ENCODE peak calls at places on chromosomes 7 and 10, in six cellular contexts. Y, X, F, B, J and C are unnamed samples. For H3K36me3, the result is how much of the 10 kb centered on the place peaks cover.

GRCh38 chr10:48446785-48447184 is 140.3 kb downstream of the MAPK8 start:
- DNase-seq in F (no peak), X (no peak), Y (no peak), B (no peak), J (no peak), C (no peak)

GRCh38 chr10:47176903-47177860 is 122.8 kb upstream of the GDF10 start:
- DNase-seq in J (no peak), Y (peak), X (no peak), F (no peak), B (no peak), C (no peak)

GRCh38 chr10:20858292-20859124 is 38.6 kb downstream of the NEBL start:
- DNase-seq in J (no peak), X (no peak), B (no peak), Y (peak), F (no peak), C (no peak)

GRCh38 chr10:102770108-102770482 is 26.3 kb downstream of the WBP1L start:
- DNase-seq in B (no peak), F (no peak), X (no peak), J (no peak), Y (no peak), C (no peak)

GRCh38 chr10:125081931-125082330 is 78.4 kb downstream of the CTBP2 start:
- DNase-seq in J (no peak), B (no peak), F (no peak), Y (no peak), X (no peak), C (no peak)

GRCh38 chr7:22884911-22885823 is 62.5 kb upstream of the TOMM7 start:
- DNase-seq in Y (peak), F (no peak), X (no peak), J (no peak), B (no peak), C (no peak)

GRCh38 chr10:77835669-77836086 is 90.9 kb downstream of the DLG5 start:
- DNase-seq in Y (no peak), B (no peak), F (no peak), J (peak), X (peak), C (no peak)

GRCh38 chr7:33813331-33813730 is 92.0 kb upstream of the BMPER start:
- DNase-seq in F (no peak), J (no peak), B (no peak), X (no peak), Y (no peak), C (no peak)

GRCh38 chr10:100829103-100829870 is 83.5 kb upstream of the SLF2 start:
- DNase-seq in J (no peak), B (no peak), F (no peak), Y (no peak), X (no peak), C (no peak)

GRCh38 chr10:122044045-122044661 is 55.2 kb downstream of the TACC2 start:
- DNase-seq in F (no peak), X (no peak), Y (peak), B (no peak), J (no peak), C (no peak)

GRCh38 chr10:124000792-124001201 is 92.6 kb downstream of the CHST15 start:
- DNase-seq in B (peak), X (no peak), F (no peak), Y (no peak), J (no peak), C (no peak)

GRCh38 chr7:93148135-93148534 is at the start of gene SAMD9L:
- DNase-seq in F (no peak), J (no peak), Y (peak), X (no peak), B (no peak), C (peak)

GRCh38 chr10:18109471-18109870 is 30.8 kb upstream of the CACNB2 start:
- DNase-seq in B (no peak), X (no peak), J (no peak), F (no peak), Y (no peak), C (no peak)

GRCh38 chr10:62264702-62265436 is 3.8 kb downstream of the RTKN2 start:
- DNase-seq in X (no peak), B (no peak), F (no peak), J (no peak), Y (peak), C (no peak)

GRCh38 chr10:44853148-44853734 is 57.9 kb upstream of the TMEM72 start:
- DNase-seq in F (no peak), B (no peak), J (no peak), Y (peak), X (no peak), C (no peak)

GRCh38 chr10:79299397-79300370 is 47.6 kb upstream of the PPIF start:
- DNase-seq in X (no peak), J (no peak), F (no peak), Y (peak), B (no peak), C (no peak)

GRCh38 chr7:74501298-74501697 is 47.6 kb downstream of the GTF2IRD1 start:
- DNase-seq in Y (no peak), X (peak), F (no peak), J (peak), B (no peak), C (no peak)

GRCh38 chr10:71212249-71213126 is at the start of gene UNC5B:
- DNase-seq in F (no peak), Y (peak), B (peak), X (peak), J (peak), C (no peak)

GRCh38 chr7:17640730-17641377 is 299.4 kb downstream of the SNX13 start:
- DNase-seq in B (no peak), Y (peak), J (no peak), X (no peak), F (no peak), C (peak)

GRCh38 chr10:11125004-11125403 is 107.3 kb downstream of the CELF2 start:
- DNase-seq in F (no peak), J (no peak), Y (no peak), X (no peak), B (no peak), C (no peak)

GRCh38 chr10:104333037-104333727 is 5.1 kb downstream of the ITPRIP start:
- DNase-seq in B (no peak), J (no peak), Y (no peak), F (peak), X (no peak), C (peak)

GRCh38 chr7:41885078-41885477 is 182.2 kb upstream of the INHBA start:
- DNase-seq in X (no peak), Y (peak), F (no peak), J (no peak), B (no peak), C (no peak)

GRCh38 chr7:28990200-28990960 is 32.2 kb upstream of the TRIL start:
- DNase-seq in Y (no peak), F (no peak), J (peak), X (peak), B (no peak), C (no peak)

GRCh38 chr10:49323171-49323895 is 24.4 kb downstream of the C10orf71 start:
- DNase-seq in F (no peak), B (no peak), J (peak), Y (no peak), X (peak), C (no peak)

GRCh38 chr10:72291019-72291532 is 17.4 kb downstream of the DDIT4 start:
- DNase-seq in J (no peak), B (no peak), Y (no peak), F (no peak), X (no peak), C (peak)

GRCh38 chr7:151759591-151760042 is 117.3 kb downstream of the PRKAG2 start:
- DNase-seq in Y (peak), B (peak), X (no peak), F (peak), J (peak), C (peak)

GRCh38 chr7:77903597-77903996 is 105.0 kb downstream of the PHTF2 start:
- DNase-seq in Y (peak), B (no peak), J (no peak), X (no peak), F (no peak), C (peak)

GRCh38 chr10:78931333-78932083 is 137.3 kb upstream of the ZMIZ1 start:
- DNase-seq in J (peak), Y (peak), X (peak), B (no peak), F (no peak), C (no peak)

GRCh38 chr10:123563581-123563855 is 102.6 kb upstream of the GPR26 start:
- DNase-seq in F (no peak), Y (no peak), B (no peak), J (no peak), X (no peak), C (no peak)

GRCh38 chr10:116882631-116883030 is 33.3 kb downstream of the ENO4 start:
- DNase-seq in Y (no peak), J (no peak), F (no peak), X (no peak), B (no peak), C (no peak)

GRCh38 chr7:139118234-139118802 is 8.8 kb upstream of the ZC3HAV1 start:
- DNase-seq in Y (peak), J (no peak), X (no peak), F (no peak), B (no peak), C (no peak)

DNA sequence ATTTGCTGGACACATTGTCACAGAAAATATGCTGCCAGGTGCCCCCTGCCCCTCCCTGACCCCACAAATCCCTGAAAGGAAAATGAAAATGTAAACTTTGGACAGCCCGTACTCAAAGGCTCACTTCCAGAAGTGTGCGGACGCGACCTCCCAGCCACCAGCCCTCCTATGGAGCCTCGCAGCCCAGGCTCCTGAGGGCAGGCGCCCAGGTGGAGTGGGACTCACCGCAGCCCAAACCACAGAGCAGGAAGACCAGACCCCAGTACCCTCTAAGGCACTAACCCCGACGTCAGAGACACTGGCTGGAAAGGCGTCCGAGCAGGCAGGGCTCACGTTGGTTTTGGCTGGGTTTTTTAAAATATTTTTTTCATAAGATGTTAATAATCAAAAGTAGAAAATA is 57.3 kb downstream of the CSGALNACT2 start:
- DNase-seq in F (no peak), B (peak), X (no peak), J (no peak), Y (no peak), C (no peak)
- H3K36me3 ChIP-seq in F (under half), B (under half), X (under half), J (under half), Y (under half), C (under half)

GRCh38 chr10:66924674-66925345 is 1.0 kb upstream of the LRRTM3 start:
- DNase-seq in J (no peak), B (no peak), Y (no peak), F (no peak), X (no peak), C (no peak)

GRCh38 chr10:66926841-66927240 is 1.0 kb downstream of the LRRTM3 start:
- DNase-seq in B (no peak), F (no peak), X (no peak), J (no peak), Y (no peak), C (no peak)

GRCh38 chr10:66927271-66927950 is 1.6 kb downstream of the LRRTM3 start:
- DNase-seq in B (no peak), Y (no peak), X (no peak), F (no peak), J (no peak), C (no peak)

GRCh38 chr10:66928000-66928770 is 2.3 kb downstream of the LRRTM3 start:
- DNase-seq in F (no peak), X (no peak), Y (peak), J (no peak), B (no peak), C (no peak)

DNA sequence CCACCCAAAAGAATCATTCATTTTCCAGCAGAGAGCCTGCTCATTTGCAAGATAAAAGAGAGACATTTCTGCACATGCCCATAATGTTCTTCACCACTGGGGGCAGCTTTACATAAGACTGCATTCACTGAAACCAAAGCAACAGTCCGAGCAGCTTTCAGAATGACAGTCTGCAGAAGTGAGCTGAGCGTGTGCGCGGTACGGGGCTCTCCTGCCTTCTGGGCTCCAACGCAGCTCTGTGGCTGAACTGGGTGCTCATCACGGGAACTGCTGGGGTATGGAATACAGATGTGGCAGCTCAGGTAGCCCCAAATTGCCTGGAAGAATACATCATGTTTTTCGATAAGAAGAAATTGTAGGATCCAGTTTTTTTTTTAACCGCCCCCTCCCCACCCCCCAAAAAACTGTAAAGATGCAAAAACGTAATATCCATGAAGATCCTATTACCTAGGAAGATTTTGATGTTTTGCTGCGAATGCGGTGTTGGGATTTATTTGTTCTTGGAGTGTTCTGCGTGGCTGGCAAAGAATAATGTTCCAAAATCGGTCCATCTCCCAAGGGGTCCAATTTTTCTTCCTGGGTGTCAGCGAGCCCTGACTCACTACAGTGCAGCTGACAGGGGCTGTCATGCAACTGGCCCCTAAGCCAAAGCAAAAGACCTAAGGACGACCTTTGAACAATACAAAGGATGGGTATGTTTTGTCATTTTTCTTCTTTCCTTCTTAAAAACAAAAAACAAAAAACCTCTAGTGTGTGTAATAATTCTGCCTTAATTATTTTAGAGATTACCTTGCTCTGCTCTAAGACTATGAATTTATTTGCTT is at the start of gene LRRTM3:
- DNase-seq in Y (peak), F (no peak), B (no peak), J (peak), X (peak), C (peak)
- H3K4me3 ChIP-seq in Y (no peak), F (no peak), B (no peak), J (peak), X (no peak), C (no peak)

GRCh38 chr10:5168897-5169296 is 16.1 kb downstream of the AKR1C8 start:
- DNase-seq in Y (no peak), X (no peak), J (no peak), B (no peak), F (no peak), C (no peak)
- H3K27ac ChIP-seq in Y (no peak), X (no peak), J (no peak), B (no peak), F (no peak), C (no peak)

DNA sequence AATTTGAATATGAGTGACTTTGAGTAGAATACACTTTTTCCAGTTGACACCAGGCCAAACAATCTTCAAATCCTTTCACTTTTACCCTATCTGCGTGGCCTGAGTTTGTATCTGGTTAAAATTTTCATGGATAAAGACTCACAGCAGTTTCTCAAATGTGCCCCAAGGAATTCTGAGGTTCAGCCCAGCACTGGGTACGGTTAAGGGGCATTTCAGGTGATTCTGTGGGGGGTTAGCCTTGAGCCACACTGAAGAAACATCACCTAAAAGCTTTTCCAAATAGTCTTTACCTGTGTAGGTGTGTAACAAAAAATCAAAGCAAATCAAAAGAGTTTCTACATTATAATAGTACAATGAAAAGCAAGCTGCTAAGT is 83.8 kb upstream of the DNAJC1 start:
- DNase-seq in Y (no peak), X (no peak), J (no peak), B (no peak), F (no peak), C (no peak)
- H3K36me3 ChIP-seq in Y (under half), X (under half), J (under half), B (under half), F (under half), C (under half)

DNA sequence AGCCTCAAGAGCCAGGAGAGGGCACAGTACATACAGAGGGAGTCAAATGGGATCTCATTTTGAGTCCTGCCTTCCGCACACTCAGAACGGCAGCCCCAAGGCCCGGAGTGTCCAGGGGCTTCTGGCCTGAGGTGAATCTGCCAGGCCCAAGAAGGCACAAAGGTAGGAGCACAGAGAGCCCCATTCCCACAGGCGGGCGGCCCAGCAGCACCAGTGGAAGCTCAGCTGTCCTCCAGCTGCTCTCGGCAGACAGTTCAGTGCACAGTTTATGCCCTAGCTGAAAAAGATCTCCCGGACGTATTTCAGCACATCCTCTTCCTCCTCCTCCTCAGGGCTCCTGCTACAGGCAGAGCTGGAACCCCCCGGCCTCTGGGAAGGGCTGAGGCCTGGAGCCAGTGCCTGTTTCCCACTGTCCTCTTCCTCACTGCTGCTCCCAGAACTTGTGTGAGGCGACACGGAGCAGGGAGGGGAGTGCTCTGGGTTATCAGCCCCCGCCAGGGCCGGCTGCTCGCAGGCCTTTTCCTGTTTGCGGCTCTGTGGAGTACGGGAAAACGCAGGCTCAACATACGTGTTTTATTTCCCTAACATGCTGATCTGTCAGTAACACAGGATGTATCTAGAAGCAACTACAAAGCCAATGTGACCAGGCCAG is 4.0 kb downstream of the CYREN start:
- DNase-seq in B (no peak), J (no peak), F (no peak), X (no peak), Y (no peak), C (no peak)
- H3K4me3 ChIP-seq in B (no peak), J (peak), F (no peak), X (no peak), Y (no peak), C (no peak)

GRCh38 chr7:76325092-76325491 is 22.6 kb downstream of the HSPB1 start:
- DNase-seq in Y (no peak), B (no peak), F (no peak), X (no peak), J (no peak), C (no peak)
- H3K27ac ChIP-seq in Y (no peak), B (no peak), F (no peak), X (no peak), J (peak), C (no peak)

DNA sequence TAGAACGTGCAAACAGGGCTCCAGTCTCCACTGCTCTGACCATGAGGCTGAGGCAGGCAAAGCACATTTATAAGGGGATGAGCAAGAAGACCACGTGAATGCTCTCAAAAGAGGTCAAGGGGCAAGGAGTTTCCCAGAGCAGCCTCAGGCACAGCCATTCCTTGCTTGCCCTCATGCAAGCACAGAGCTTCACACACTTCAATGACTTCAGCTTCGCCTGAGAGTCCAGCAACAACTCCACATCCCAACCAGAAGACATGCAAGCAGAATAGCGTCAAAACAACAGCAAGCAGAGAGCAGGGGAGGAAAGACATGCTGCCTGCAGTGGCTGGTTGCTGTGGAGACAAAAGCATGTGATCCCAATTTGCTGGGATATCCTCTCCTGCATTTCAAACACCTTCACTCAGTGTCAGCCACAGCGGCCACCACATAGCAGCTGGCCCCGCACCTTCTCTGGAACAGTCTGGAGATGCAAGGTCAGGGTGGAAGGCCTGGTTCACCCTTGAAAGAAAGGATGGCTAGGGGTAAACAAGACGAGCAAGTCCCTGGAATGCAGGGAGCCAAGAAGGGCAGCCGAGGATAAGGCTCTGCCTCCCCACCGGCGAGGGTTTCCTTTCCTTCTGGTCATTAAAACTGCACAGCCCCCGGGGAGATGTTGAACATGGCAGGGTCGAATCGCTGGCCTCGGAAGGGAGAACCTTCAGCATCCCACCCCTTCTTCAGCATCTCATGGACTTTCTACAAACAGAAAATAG is 60.2 kb upstream of the CAMK2B start:
- DNase-seq in F (no peak), B (no peak), X (no peak), J (no peak), Y (no peak), C (no peak)
- H3K36me3 ChIP-seq in F (under half), B (under half), X (half or more), J (half or more), Y (under half), C (half or more)

GRCh38 chr10:8112942-8113442 is 58.5 kb downstream of the GATA3 start:
- DNase-seq in B (no peak), F (no peak), X (no peak), Y (no peak), J (no peak), C (no peak)
- H3K4me3 ChIP-seq in B (no peak), F (no peak), X (no peak), Y (no peak), J (no peak), C (no peak)

GRCh38 chr10:338176-339037 is 203.2 kb downstream of the ZMYND11 start:
- DNase-seq in Y (peak), X (no peak), F (no peak), J (no peak), B (peak), C (no peak)
- H3K27ac ChIP-seq in Y (no peak), X (no peak), F (no peak), J (no peak), B (no peak), C (no peak)